ENCODE peak calls at places on chromosomes 11 and 22, in seven cellular contexts. One of them, this sample, is unnamed.
A peak's percentile ranks its signal among the peaks of the same experiment; 100 is the strongest.

GRCh38 chr11:117953029-117953671 is 23.9 kb upstream of the TMPRSS13 start:
- DNase-seq in HuH-7.5: no peak
- DNase-seq in H1: no peak
- DNase-seq in EL: no peak
- DNase-seq in AG09309: no peak
- DNase-seq in stimulated activated CD4-positive, alpha-beta T cell treated with anti-CD3 and anti-CD28 coated beads, Interleukin-4, amount 100 ng/mL, for 4 hours: peak; percentile 28
- DNase-seq in HEK293T: no peak
- DNase-seq in this sample: no peak

GRCh38 chr11:134920851-134921608 is 509.0 kb upstream of the B3GAT1 start:
- DNase-seq in HuH-7.5: no peak
- DNase-seq in H1: no peak
- DNase-seq in EL: no peak
- DNase-seq in AG09309: no peak
- DNase-seq in stimulated activated CD4-positive, alpha-beta T cell treated with anti-CD3 and anti-CD28 coated beads, Interleukin-4, amount 100 ng/mL, for 4 hours: no peak
- DNase-seq in HEK293T: no peak
- DNase-seq in this sample: no peak

GRCh38 chr11:106238704-106239360 is 161.4 kb downstream of the AASDHPPT start:
- DNase-seq in HuH-7.5: no peak
- DNase-seq in H1: no peak
- DNase-seq in EL: no peak
- DNase-seq in AG09309: no peak
- DNase-seq in stimulated activated CD4-positive, alpha-beta T cell treated with anti-CD3 and anti-CD28 coated beads, Interleukin-4, amount 100 ng/mL, for 4 hours: no peak
- DNase-seq in HEK293T: no peak
- DNase-seq in this sample: no peak

GRCh38 chr11:116413861-116414260 is 358.9 kb downstream of the BUD13 start:
- DNase-seq in HuH-7.5: no peak
- DNase-seq in H1: no peak
- DNase-seq in EL: no peak
- DNase-seq in AG09309: no peak
- DNase-seq in stimulated activated CD4-positive, alpha-beta T cell treated with anti-CD3 and anti-CD28 coated beads, Interleukin-4, amount 100 ng/mL, for 4 hours: no peak
- DNase-seq in HEK293T: no peak
- DNase-seq in this sample: no peak

GRCh38 chr11:12642040-12642439 is 32.2 kb upstream of the TEAD1 start:
- DNase-seq in HuH-7.5: no peak
- DNase-seq in H1: no peak
- DNase-seq in EL: peak; percentile 29
- DNase-seq in AG09309: no peak
- DNase-seq in stimulated activated CD4-positive, alpha-beta T cell treated with anti-CD3 and anti-CD28 coated beads, Interleukin-4, amount 100 ng/mL, for 4 hours: no peak
- DNase-seq in HEK293T: no peak
- DNase-seq in this sample: peak; percentile 44

GRCh38 chr11:67282876-67283371 is 6.2 kb upstream of the ANKRD13D start:
- DNase-seq in HuH-7.5: peak; percentile 75
- DNase-seq in H1: no peak
- DNase-seq in EL: no peak
- DNase-seq in AG09309: no peak
- DNase-seq in stimulated activated CD4-positive, alpha-beta T cell treated with anti-CD3 and anti-CD28 coated beads, Interleukin-4, amount 100 ng/mL, for 4 hours: no peak
- DNase-seq in HEK293T: no peak
- DNase-seq in this sample: no peak

GRCh38 chr11:100756556-100756955 is 69.5 kb downstream of the ARHGAP42 start:
- DNase-seq in HuH-7.5: no peak
- DNase-seq in H1: no peak
- DNase-seq in EL: no peak
- DNase-seq in AG09309: no peak
- DNase-seq in stimulated activated CD4-positive, alpha-beta T cell treated with anti-CD3 and anti-CD28 coated beads, Interleukin-4, amount 100 ng/mL, for 4 hours: no peak
- DNase-seq in HEK293T: no peak
- DNase-seq in this sample: no peak

GRCh38 chr22:40498454-40499186 is 128.2 kb downstream of the SGSM3 start:
- DNase-seq in HuH-7.5: peak; percentile 29
- DNase-seq in H1: peak; percentile 49
- DNase-seq in EL: peak; percentile 97
- DNase-seq in AG09309: peak; percentile 59
- DNase-seq in stimulated activated CD4-positive, alpha-beta T cell treated with anti-CD3 and anti-CD28 coated beads, Interleukin-4, amount 100 ng/mL, for 4 hours: no peak
- DNase-seq in HEK293T: no peak
- DNase-seq in this sample: no peak

This sample was measured in SK-MEL-5.